ENCODE peak calls at places on chromosome 1, in four cellular contexts. One of them, this sample, is unnamed.

GRCh38 chr1:214296860-214297699 is 16.1 kb downstream of the SMYD2 start:
- DNase-seq in A549: no peak
- DNase-seq in GM12878: no peak
- DNase-seq in HepG2: no peak
- DNase-seq in this sample: no peak

GRCh38 chr1:25174363-25174729 is 58.0 kb downstream of the SYF2 start:
- DNase-seq in A549: no peak
- DNase-seq in GM12878: no peak
- DNase-seq in HepG2: peak
- DNase-seq in this sample: no peak

GRCh38 chr1:218813247-218813646 is 360.4 kb upstream of the LYPLAL1 start:
- DNase-seq in A549: no peak
- DNase-seq in GM12878: no peak
- DNase-seq in HepG2: no peak
- DNase-seq in this sample: no peak

GRCh38 chr1:107277022-107277421 is 136.2 kb downstream of the NTNG1 start:
- DNase-seq in A549: no peak
- DNase-seq in GM12878: no peak
- DNase-seq in HepG2: peak
- DNase-seq in this sample: no peak

GRCh38 chr1:162538815-162539431 is 22.6 kb upstream of the UAP1 start:
- DNase-seq in A549: no peak
- DNase-seq in GM12878: no peak
- DNase-seq in HepG2: peak
- DNase-seq in this sample: no peak

GRCh38 chr1:226588484-226588883 is 39.9 kb downstream of the STUM start:
- DNase-seq in A549: no peak
- DNase-seq in GM12878: no peak
- DNase-seq in HepG2: no peak
- DNase-seq in this sample: no peak

GRCh38 chr1:109926662-109927300 is 16.1 kb downstream of the CSF1 start:
- DNase-seq in A549: no peak
- DNase-seq in GM12878: no peak
- DNase-seq in HepG2: no peak
- DNase-seq in this sample: no peak

GRCh38 chr1:19563336-19564097 is 78.2 kb upstream of the CAPZB start:
- DNase-seq in A549: no peak
- DNase-seq in GM12878: no peak
- DNase-seq in HepG2: no peak
- DNase-seq in this sample: no peak

GRCh38 chr1:166166701-166167394 is at the start of gene FAM78B:
- DNase-seq in A549: peak
- DNase-seq in GM12878: peak
- DNase-seq in HepG2: peak
- DNase-seq in this sample: peak

GRCh38 chr1:107459204-107459904 is 318.5 kb downstream of the NTNG1 start:
- DNase-seq in A549: no peak
- DNase-seq in GM12878: no peak
- DNase-seq in HepG2: no peak
- DNase-seq in this sample: no peak

GRCh38 chr1:94993931-94994645 is 67.2 kb upstream of the CNN3 start:
- DNase-seq in A549: no peak
- DNase-seq in GM12878: no peak
- DNase-seq in HepG2: peak
- DNase-seq in this sample: no peak

GRCh38 chr1:209993061-209993830 is 55.2 kb downstream of the SYT14 start:
- DNase-seq in A549: no peak
- DNase-seq in GM12878: no peak
- DNase-seq in HepG2: no peak
- DNase-seq in this sample: no peak

GRCh38 chr1:246785536-246786111 is 61.4 kb downstream of the SCCPDH start:
- DNase-seq in A549: no peak
- DNase-seq in GM12878: no peak
- DNase-seq in HepG2: no peak
- DNase-seq in this sample: no peak

GRCh38 chr1:174954686-174955669 is 44.8 kb upstream of the CACYBP start:
- DNase-seq in A549: no peak
- DNase-seq in GM12878: no peak
- DNase-seq in HepG2: no peak
- DNase-seq in this sample: no peak

GRCh38 chr1:24321150-24321549 is 2.0 kb downstream of the GRHL3 start:
- DNase-seq in A549: no peak
- DNase-seq in GM12878: no peak
- DNase-seq in HepG2: no peak
- DNase-seq in this sample: no peak

GRCh38 chr1:9993571-9994075 is 3.4 kb upstream of the RBP7 start:
- DNase-seq in A549: no peak
- DNase-seq in GM12878: no peak
- DNase-seq in HepG2: no peak
- DNase-seq in this sample: no peak

GRCh38 chr1:223212441-223212840 is 69.4 kb upstream of the TLR5 start:
- DNase-seq in A549: no peak
- DNase-seq in GM12878: no peak
- DNase-seq in HepG2: no peak
- DNase-seq in this sample: no peak

GRCh38 chr1:223001653-223002634 is 141.1 kb downstream of the TLR5 start:
- DNase-seq in A549: no peak
- DNase-seq in GM12878: no peak
- DNase-seq in HepG2: no peak
- DNase-seq in this sample: peak

GRCh38 chr1:155236451-155236850 is 18.8 kb downstream of the ENTREP3 start:
- DNase-seq in A549: no peak
- DNase-seq in GM12878: no peak
- DNase-seq in HepG2: no peak
- DNase-seq in this sample: no peak

GRCh38 chr1:97377432-97378034 is 543.3 kb downstream of the DPYD start:
- DNase-seq in A549: no peak
- DNase-seq in GM12878: no peak
- DNase-seq in HepG2: no peak
- DNase-seq in this sample: no peak

GRCh38 chr1:104878203-104878911 is 1128.7 kb downstream of the AMY1C start:
- DNase-seq in A549: no peak
- DNase-seq in GM12878: no peak
- DNase-seq in HepG2: peak
- DNase-seq in this sample: no peak

GRCh38 chr1:179231923-179232322 is 2.4 kb upstream of the ABL2 start:
- DNase-seq in A549: peak
- DNase-seq in GM12878: no peak
- DNase-seq in HepG2: no peak
- DNase-seq in this sample: peak

GRCh38 chr1:233394860-233395717 is 67.6 kb downstream of the MAP3K21 start:
- DNase-seq in A549: peak
- DNase-seq in GM12878: no peak
- DNase-seq in HepG2: peak
- DNase-seq in this sample: peak

GRCh38 chr1:60835649-60836048 is 246.7 kb upstream of the NFIA start:
- DNase-seq in A549: no peak
- DNase-seq in GM12878: no peak
- DNase-seq in HepG2: no peak
- DNase-seq in this sample: no peak

GRCh38 chr1:212514782-212515181 is 82.1 kb downstream of the NENF start:
- DNase-seq in A549: no peak
- DNase-seq in GM12878: no peak
- DNase-seq in HepG2: no peak
- DNase-seq in this sample: no peak

GRCh38 chr1:14095001-14095400 is 395.0 kb downstream of the PRDM2 start:
- DNase-seq in A549: no peak
- DNase-seq in GM12878: no peak
- DNase-seq in HepG2: no peak
- DNase-seq in this sample: peak

GRCh38 chr1:18880585-18880984 is 21.1 kb upstream of the TAS1R2 start:
- DNase-seq in A549: no peak
- DNase-seq in GM12878: no peak
- DNase-seq in HepG2: no peak
- DNase-seq in this sample: no peak

GRCh38 chr1:194318790-194319280 is 1132.4 kb upstream of the B3GALT2 start:
- DNase-seq in A549: no peak
- DNase-seq in GM12878: no peak
- DNase-seq in HepG2: no peak
- DNase-seq in this sample: no peak

DNA sequence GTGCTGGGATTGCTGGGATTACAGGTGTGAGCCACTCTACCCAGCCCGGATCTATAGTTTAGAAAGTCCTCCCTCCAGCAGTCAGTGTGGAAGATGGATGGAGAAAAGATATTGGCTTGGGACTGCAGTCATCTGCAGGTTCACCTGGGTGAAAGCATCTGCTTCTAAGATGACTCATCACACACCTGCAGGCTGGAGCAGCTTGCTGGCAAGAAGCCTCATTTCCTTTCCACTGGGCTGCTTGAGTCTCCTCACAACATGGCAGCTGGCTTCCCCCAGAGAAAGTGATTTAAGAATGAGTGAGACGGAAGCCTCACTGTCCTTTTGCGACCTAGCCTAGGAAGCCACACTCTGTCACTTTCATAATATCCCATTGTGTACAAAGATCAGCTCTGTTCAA is 50.0 kb downstream of the FOXO6 start:
- DNase-seq in A549: no peak
- DNase-seq in GM12878: no peak
- DNase-seq in HepG2: no peak
- DNase-seq in this sample: no peak
- TF ChIP-seq CHD4 in A549: no peak
- TF ChIP-seq CHD4 in GM12878: no peak
- TF ChIP-seq CHD4 in HepG2: no peak
- TF ChIP-seq CHD4 in this sample: no peak

DNA sequence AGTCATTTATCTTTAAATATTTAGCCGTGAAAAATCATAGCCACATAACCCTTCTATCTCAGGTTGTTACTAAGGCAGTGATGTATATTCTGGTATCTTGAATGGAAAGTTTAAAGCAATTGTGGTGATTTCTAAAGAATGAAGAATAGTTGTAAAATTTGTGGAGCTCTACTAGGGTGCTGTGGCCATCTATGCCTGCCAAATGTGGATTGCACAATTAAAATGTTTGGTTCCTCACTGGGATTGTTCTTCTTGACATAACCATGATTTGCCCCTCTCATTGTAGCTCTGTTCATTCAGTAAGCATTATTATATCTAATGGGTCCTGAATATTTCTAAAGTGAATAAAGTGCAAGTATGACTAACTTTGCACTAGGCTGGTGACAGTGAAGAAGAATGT is 50.1 kb downstream of the AK4 start:
- DNase-seq in A549: no peak
- DNase-seq in GM12878: no peak
- DNase-seq in HepG2: no peak
- DNase-seq in this sample: no peak
- TF ChIP-seq CHD4 in A549: no peak
- TF ChIP-seq CHD4 in GM12878: no peak
- TF ChIP-seq CHD4 in HepG2: no peak
- TF ChIP-seq CHD4 in this sample: no peak

DNA sequence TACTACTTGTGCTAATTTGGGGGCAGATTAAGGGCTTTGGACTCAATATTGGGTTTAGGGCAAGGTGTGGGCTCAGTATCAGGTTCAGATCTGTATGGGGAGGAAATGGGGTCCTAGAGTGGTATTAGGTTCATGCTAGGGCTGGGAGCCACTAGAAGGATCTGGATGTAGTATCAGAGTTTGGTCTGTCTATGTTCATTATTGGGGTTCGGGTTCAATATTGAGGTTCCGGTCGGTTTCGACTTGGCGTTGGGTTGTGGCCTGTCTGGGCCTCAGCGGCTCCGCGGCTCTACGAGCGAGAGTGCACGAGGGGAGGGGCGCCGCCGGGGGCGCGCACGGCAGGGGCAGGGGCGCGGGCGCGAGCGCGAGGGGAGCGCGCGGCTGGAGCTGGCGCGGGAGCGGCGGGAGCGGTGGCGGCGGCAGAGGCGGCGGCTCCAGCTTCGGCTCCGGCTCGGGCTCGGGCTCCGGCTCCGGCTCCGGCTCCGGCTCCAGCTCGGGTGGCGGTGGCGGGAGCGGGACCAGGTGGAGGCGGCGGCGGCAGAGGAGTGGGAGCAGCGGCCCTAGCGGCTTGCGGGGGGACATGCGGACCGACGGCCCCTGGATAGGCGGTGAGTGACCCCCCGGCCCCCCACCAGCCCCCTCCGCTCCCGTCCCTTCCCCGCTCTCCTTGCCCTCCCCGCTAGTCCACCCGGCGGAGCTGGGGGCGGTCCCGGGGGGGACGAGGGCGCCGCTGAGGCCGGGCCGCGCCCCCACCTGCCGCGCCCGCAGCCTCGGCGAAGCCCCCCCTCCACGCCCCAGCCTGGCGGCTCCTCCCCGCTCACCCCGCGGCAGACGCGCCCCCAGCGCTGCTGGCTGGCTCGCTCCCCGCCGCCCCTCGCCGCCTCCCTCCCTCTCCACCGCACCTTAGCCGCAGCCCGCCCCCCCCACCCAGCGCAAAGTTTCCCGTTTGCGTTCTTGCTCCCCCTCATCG is at the start of gene PTPRF:
- DNase-seq in A549: peak
- DNase-seq in GM12878: no peak
- DNase-seq in HepG2: no peak
- DNase-seq in this sample: peak
- TF ChIP-seq CHD4 in A549: no peak
- TF ChIP-seq CHD4 in GM12878: no peak
- TF ChIP-seq CHD4 in HepG2: no peak
- TF ChIP-seq CHD4 in this sample: no peak

GRCh38 chr1:62513013-62513412 is 76.2 kb downstream of the USP1 start:
- DNase-seq in A549: no peak
- DNase-seq in GM12878: no peak
- DNase-seq in HepG2: no peak
- DNase-seq in this sample: no peak

GRCh38 chr1:62509028-62509427 is 72.2 kb downstream of the USP1 start:
- DNase-seq in A549: no peak
- DNase-seq in GM12878: no peak
- DNase-seq in HepG2: peak
- DNase-seq in this sample: no peak

GRCh38 chr1:62508187-62508758 is 71.4 kb downstream of the USP1 start:
- DNase-seq in A549: peak
- DNase-seq in GM12878: peak
- DNase-seq in HepG2: peak
- DNase-seq in this sample: peak
- TF ChIP-seq CHD4 in A549: no peak
- TF ChIP-seq CHD4 in GM12878: no peak
- TF ChIP-seq CHD4 in HepG2: no peak
- TF ChIP-seq CHD4 in this sample: no peak

DNA sequence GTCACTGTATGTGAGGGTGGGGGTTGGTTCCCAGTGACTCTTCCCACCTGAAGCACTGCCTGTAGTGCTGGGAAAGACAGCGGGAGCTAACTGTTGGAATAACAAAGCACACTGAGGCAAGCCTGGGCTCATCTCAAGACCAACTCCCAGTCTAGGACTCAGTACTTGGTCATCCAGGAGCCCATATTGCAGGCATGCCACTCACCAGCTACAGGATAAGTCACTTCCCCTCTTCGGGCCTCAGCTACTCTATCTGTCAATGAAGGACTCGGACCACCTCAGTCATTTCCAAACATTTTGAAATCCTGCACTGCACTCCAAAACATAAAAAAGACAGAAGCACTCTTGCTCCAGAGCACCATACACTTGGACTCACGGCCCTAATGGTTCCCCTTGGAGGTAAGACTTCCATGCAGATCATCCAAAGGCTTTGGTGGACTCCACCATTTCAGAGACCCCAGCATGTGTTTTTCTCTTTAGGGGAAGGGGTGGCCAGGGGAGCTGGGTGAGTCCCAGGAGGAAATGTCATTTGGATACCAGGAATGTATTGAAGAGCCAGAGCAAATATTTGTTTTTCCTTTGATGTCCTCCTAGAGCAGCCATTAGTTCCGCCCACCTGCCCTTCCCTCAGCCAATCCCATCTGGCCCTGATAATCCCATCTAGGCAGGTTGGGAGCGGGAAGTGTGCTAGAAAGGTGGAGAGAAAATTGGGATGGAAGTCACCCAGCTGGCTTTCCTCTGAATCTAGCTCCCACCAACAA is 3.1 kb downstream of the NUAK2 start:
- DNase-seq in A549: no peak
- DNase-seq in GM12878: no peak
- DNase-seq in HepG2: peak
- DNase-seq in this sample: no peak
- TF ChIP-seq CHD4 in A549: no peak
- TF ChIP-seq CHD4 in GM12878: no peak
- TF ChIP-seq CHD4 in HepG2: peak
- TF ChIP-seq CHD4 in this sample: no peak

This sample was measured in K562.